ENCODE peak calls at places on chromosomes 16 and 17, in nine cellular contexts. W is nucleus accumbens; O is NCI-H460; N is AG09309; I is stimulated activated naive CD8-positive, alpha-beta T cell treated with anti-CD3 and anti-CD28 coated beads, Interleukin-15, Interleukin-2, amounts not matched to agents 100 U/mL and 50 U/mL, for 24 hours; P is hepatic stellate cell; L is NCI-H1417; J is NCI-H446; B is germinal center. U is an unnamed sample.

GRCh38 chr16:65295527-65295926 is 173.7 kb upstream of the CDH11 start:
- DNase-seq in L (no peak), J (no peak), W (no peak), I (no peak), P (no peak), N (no peak), O (no peak), B (no peak), U (no peak)

GRCh38 chr17:52025231-52025630 is 133.3 kb downstream of the CA10 start:
- DNase-seq in N (no peak), W (no peak), I (no peak), L (no peak), O (no peak), P (no peak), B (no peak), J (no peak), U (no peak)

GRCh38 chr16:11417487-11417886 is 72.2 kb downstream of the RMI2 start:
- DNase-seq in O (no peak), W (no peak), L (no peak), B (no peak), N (no peak), J (no peak), I (no peak), P (no peak), U (no peak)

GRCh38 chr16:88856122-88856827 is 472 bp downstream of the GALNS start:
- DNase-seq in W (peak; percentile 21), P (no peak), O (no peak), J (no peak), I (peak; percentile 23), B (no peak), N (no peak), L (peak; percentile 58), U (peak; percentile 52)

GRCh38 chr17:57649731-57650484 is 95.2 kb downstream of the CCDC182 start:
- DNase-seq in J (no peak), I (no peak), B (no peak), O (no peak), L (no peak), N (no peak), W (no peak), P (peak; percentile 33), U (no peak)

GRCh38 chr17:36777118-36777517 is 160.2 kb upstream of the LHX1 start:
- DNase-seq in N (no peak), P (no peak), I (no peak), B (no peak), L (no peak), W (no peak), O (no peak), J (no peak), U (no peak)

GRCh38 chr16:81468269-81468902 is 23.8 kb downstream of the CMIP start:
- DNase-seq in B (no peak), O (no peak), W (no peak), N (no peak), J (no peak), I (no peak), L (no peak), P (no peak), U (no peak)

GRCh38 chr16:7471268-7471667 is 138.6 kb downstream of the RBFOX1 start:
- DNase-seq in B (no peak), L (no peak), O (no peak), J (no peak), N (no peak), P (no peak), W (no peak), I (no peak), U (no peak)

GRCh38 chr16:85996843-85997242 is 97.9 kb downstream of the IRF8 start:
- DNase-seq in W (no peak), L (no peak), B (no peak), N (no peak), J (no peak), P (no peak), O (no peak), I (peak; percentile 40), U (no peak)

GRCh38 chr17:79183221-79184158 is 108.9 kb downstream of the ENGASE start:
- DNase-seq in N (no peak), L (peak; percentile 75), B (peak; percentile 26), P (no peak), J (no peak), I (peak; percentile 25), W (peak; percentile 17), O (no peak), U (peak; percentile 84)

GRCh38 chr16:11698271-11698689 is 30.0 kb downstream of the SNN start:
- DNase-seq in W (no peak), O (no peak), P (no peak), J (no peak), N (no peak), L (no peak), I (no peak), B (no peak), U (no peak)

U was measured in glutamatergic neuron.